ENCODE peak calls at places on chromosomes 1 and 21, in six cellular contexts. One of them, this sample, is unnamed. For H3K4me1, the result is how much of the 10 kb centered on the place peaks cover.

GRCh38 chr1:211305044-211305443 is 21.6 kb upstream of the TRAF5 start:
- DNase-seq in left ventricle myocardium inferior: no peak
- DNase-seq in IMR-90: peak
- DNase-seq in PC-9: no peak
- DNase-seq in tibial nerve: no peak
- DNase-seq in thyroid gland: no peak
- DNase-seq in this sample: no peak

GRCh38 chr1:87084247-87084836 is 169.9 kb downstream of the HS2ST1 start:
- DNase-seq in left ventricle myocardium inferior: no peak
- DNase-seq in IMR-90: peak
- DNase-seq in PC-9: no peak
- DNase-seq in tibial nerve: no peak
- DNase-seq in thyroid gland: no peak
- DNase-seq in this sample: no peak

GRCh38 chr1:42983675-42984074 is 25.0 kb upstream of the SLC2A1 start:
- DNase-seq in left ventricle myocardium inferior: no peak
- DNase-seq in IMR-90: no peak
- DNase-seq in PC-9: no peak
- DNase-seq in tibial nerve: no peak
- DNase-seq in thyroid gland: no peak
- DNase-seq in this sample: no peak

GRCh38 chr1:200628223-200628868 is 7.8 kb upstream of the KIF14 start:
- DNase-seq in left ventricle myocardium inferior: no peak
- DNase-seq in IMR-90: no peak
- DNase-seq in PC-9: no peak
- DNase-seq in tibial nerve: no peak
- DNase-seq in thyroid gland: no peak
- DNase-seq in this sample: no peak

GRCh38 chr1:161009602-161010211 is 11.2 kb downstream of the F11R start:
- DNase-seq in left ventricle myocardium inferior: no peak
- DNase-seq in IMR-90: no peak
- DNase-seq in PC-9: no peak
- DNase-seq in tibial nerve: no peak
- DNase-seq in thyroid gland: peak
- DNase-seq in this sample: no peak

GRCh38 chr1:67118191-67118590 is 16.6 kb downstream of the C1orf141 start:
- DNase-seq in left ventricle myocardium inferior: no peak
- DNase-seq in IMR-90: peak
- DNase-seq in PC-9: no peak
- DNase-seq in tibial nerve: no peak
- DNase-seq in thyroid gland: no peak
- DNase-seq in this sample: no peak

GRCh38 chr21:41204736-41205135 is 36.8 kb downstream of the BACE2 start:
- DNase-seq in left ventricle myocardium inferior: no peak
- DNase-seq in IMR-90: no peak
- DNase-seq in PC-9: no peak
- DNase-seq in tibial nerve: no peak
- DNase-seq in thyroid gland: no peak
- DNase-seq in this sample: no peak

GRCh38 chr1:6134206-6134605 is 45.9 kb downstream of the CHD5 start:
- DNase-seq in left ventricle myocardium inferior: no peak
- DNase-seq in IMR-90: no peak
- DNase-seq in PC-9: no peak
- DNase-seq in tibial nerve: no peak
- DNase-seq in thyroid gland: no peak
- DNase-seq in this sample: no peak

GRCh38 chr1:211741799-211742198 is 66.4 kb upstream of the NEK2 start:
- DNase-seq in left ventricle myocardium inferior: no peak
- DNase-seq in IMR-90: no peak
- DNase-seq in PC-9: no peak
- DNase-seq in tibial nerve: no peak
- DNase-seq in thyroid gland: no peak
- DNase-seq in this sample: no peak

GRCh38 chr1:59557549-59557885 is 257.2 kb upstream of the HOOK1 start:
- DNase-seq in left ventricle myocardium inferior: no peak
- DNase-seq in IMR-90: no peak
- DNase-seq in PC-9: no peak
- DNase-seq in tibial nerve: no peak
- DNase-seq in thyroid gland: no peak
- DNase-seq in this sample: no peak

GRCh38 chr1:212401838-212402582 is 12.7 kb downstream of the PACC1 start:
- DNase-seq in left ventricle myocardium inferior: no peak
- DNase-seq in IMR-90: peak
- DNase-seq in PC-9: peak
- DNase-seq in tibial nerve: no peak
- DNase-seq in thyroid gland: no peak
- DNase-seq in this sample: no peak

GRCh38 chr1:152166966-152167365 is 7.9 kb upstream of the RPTN start:
- DNase-seq in left ventricle myocardium inferior: no peak
- DNase-seq in IMR-90: no peak
- DNase-seq in PC-9: no peak
- DNase-seq in tibial nerve: no peak
- DNase-seq in thyroid gland: no peak
- DNase-seq in this sample: no peak

GRCh38 chr1:214558002-214558770 is 6.8 kb upstream of the PTPN14 start:
- DNase-seq in left ventricle myocardium inferior: no peak
- DNase-seq in IMR-90: peak
- DNase-seq in PC-9: peak
- DNase-seq in tibial nerve: no peak
- DNase-seq in thyroid gland: no peak
- DNase-seq in this sample: no peak

GRCh38 chr1:229213797-229214196 is 57.1 kb upstream of the RAB4A start:
- DNase-seq in left ventricle myocardium inferior: no peak
- DNase-seq in IMR-90: no peak
- DNase-seq in PC-9: no peak
- DNase-seq in tibial nerve: no peak
- DNase-seq in thyroid gland: no peak
- DNase-seq in this sample: no peak

GRCh38 chr1:231828182-231828920 is 201.8 kb downstream of the DISC1 start:
- DNase-seq in left ventricle myocardium inferior: no peak
- DNase-seq in IMR-90: peak
- DNase-seq in PC-9: peak
- DNase-seq in tibial nerve: no peak
- DNase-seq in thyroid gland: peak
- DNase-seq in this sample: no peak

GRCh38 chr1:88802950-88803349 is 88.4 kb downstream of the GTF2B start:
- DNase-seq in left ventricle myocardium inferior: no peak
- DNase-seq in IMR-90: peak
- DNase-seq in PC-9: no peak
- DNase-seq in tibial nerve: no peak
- DNase-seq in thyroid gland: no peak
- DNase-seq in this sample: no peak

GRCh38 chr1:10696977-10697376 is 99.5 kb downstream of the CASZ1 start:
- DNase-seq in left ventricle myocardium inferior: no peak
- DNase-seq in IMR-90: peak
- DNase-seq in PC-9: no peak
- DNase-seq in tibial nerve: no peak
- DNase-seq in thyroid gland: no peak
- DNase-seq in this sample: no peak

GRCh38 chr21:27129215-27129614 is 162.3 kb upstream of the ADAMTS5 start:
- DNase-seq in left ventricle myocardium inferior: no peak
- DNase-seq in IMR-90: no peak
- DNase-seq in PC-9: no peak
- DNase-seq in tibial nerve: no peak
- DNase-seq in thyroid gland: no peak
- DNase-seq in this sample: no peak

GRCh38 chr21:35478096-35479080 is 429.3 kb upstream of the RUNX1 start:
- DNase-seq in left ventricle myocardium inferior: no peak
- DNase-seq in IMR-90: peak
- DNase-seq in PC-9: no peak
- DNase-seq in tibial nerve: no peak
- DNase-seq in thyroid gland: no peak
- DNase-seq in this sample: no peak

GRCh38 chr1:165439287-165439686 is 5.6 kb downstream of the RXRG start:
- DNase-seq in left ventricle myocardium inferior: no peak
- DNase-seq in IMR-90: no peak
- DNase-seq in PC-9: no peak
- DNase-seq in tibial nerve: no peak
- DNase-seq in thyroid gland: no peak
- DNase-seq in this sample: no peak

GRCh38 chr1:178055779-178056471 is 38.0 kb upstream of the RASAL2 start:
- DNase-seq in left ventricle myocardium inferior: no peak
- DNase-seq in IMR-90: peak
- DNase-seq in PC-9: peak
- DNase-seq in tibial nerve: no peak
- DNase-seq in thyroid gland: no peak
- DNase-seq in this sample: no peak

DNA sequence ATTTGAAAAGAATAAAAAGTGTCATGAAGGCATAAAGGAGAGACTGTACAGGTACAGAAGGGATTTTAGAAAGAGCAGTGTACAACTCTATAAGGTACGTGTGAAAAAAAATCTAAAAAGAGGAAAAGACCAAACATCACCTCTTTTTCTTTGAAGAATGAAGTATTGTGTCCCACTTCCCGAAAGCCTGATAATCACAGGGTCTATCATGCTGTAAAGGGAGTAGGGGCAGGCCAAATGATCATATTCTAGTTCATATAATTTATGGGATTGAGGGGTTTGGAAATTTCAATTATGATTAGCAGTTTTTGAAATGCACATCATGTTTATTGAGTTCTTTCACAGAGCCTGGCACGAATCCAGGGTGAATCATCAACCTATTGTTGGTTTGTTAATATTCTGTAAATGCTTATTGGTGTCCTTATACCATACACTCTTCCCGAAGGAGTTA is 910 bp upstream of the RERE start:
- DNase-seq in left ventricle myocardium inferior: no peak
- DNase-seq in IMR-90: peak
- DNase-seq in PC-9: peak
- DNase-seq in tibial nerve: peak
- DNase-seq in thyroid gland: no peak
- DNase-seq in this sample: peak
- H3K4me1 ChIP-seq in left ventricle myocardium inferior: half or more
- H3K4me1 ChIP-seq in IMR-90: under half
- H3K4me1 ChIP-seq in PC-9: under half
- H3K4me1 ChIP-seq in tibial nerve: under half
- H3K4me1 ChIP-seq in thyroid gland: under half
- H3K4me1 ChIP-seq in this sample: under half

GRCh38 chr1:145983206-145983675 is 13.1 kb downstream of the TXNIP start:
- DNase-seq in left ventricle myocardium inferior: no peak
- DNase-seq in IMR-90: no peak
- DNase-seq in PC-9: peak
- DNase-seq in tibial nerve: no peak
- DNase-seq in thyroid gland: peak
- DNase-seq in this sample: no peak

GRCh38 chr1:145985129-145985501 is 11.3 kb downstream of the TXNIP start:
- DNase-seq in left ventricle myocardium inferior: no peak
- DNase-seq in IMR-90: no peak
- DNase-seq in PC-9: no peak
- DNase-seq in tibial nerve: no peak
- DNase-seq in thyroid gland: peak
- DNase-seq in this sample: no peak

GRCh38 chr1:145982010-145982723 is 14.2 kb downstream of the TXNIP start:
- DNase-seq in left ventricle myocardium inferior: no peak
- DNase-seq in IMR-90: no peak
- DNase-seq in PC-9: no peak
- DNase-seq in tibial nerve: no peak
- DNase-seq in thyroid gland: no peak
- DNase-seq in this sample: no peak

GRCh38 chr1:145985502-145986439 is 10.6 kb downstream of the TXNIP start:
- DNase-seq in left ventricle myocardium inferior: peak
- DNase-seq in IMR-90: peak
- DNase-seq in PC-9: peak
- DNase-seq in tibial nerve: peak
- DNase-seq in thyroid gland: peak
- DNase-seq in this sample: no peak

GRCh38 chr1:145983959-145984830 is 12.2 kb downstream of the TXNIP start:
- DNase-seq in left ventricle myocardium inferior: no peak
- DNase-seq in IMR-90: no peak
- DNase-seq in PC-9: no peak
- DNase-seq in tibial nerve: no peak
- DNase-seq in thyroid gland: no peak
- DNase-seq in this sample: peak
- H3K4me3 ChIP-seq in left ventricle myocardium inferior: peak
- H3K4me3 ChIP-seq in IMR-90: no peak
- H3K4me3 ChIP-seq in PC-9: no peak
- H3K4me3 ChIP-seq in tibial nerve: no peak
- H3K4me3 ChIP-seq in thyroid gland: no peak
- H3K4me3 ChIP-seq in this sample: no peak

DNA sequence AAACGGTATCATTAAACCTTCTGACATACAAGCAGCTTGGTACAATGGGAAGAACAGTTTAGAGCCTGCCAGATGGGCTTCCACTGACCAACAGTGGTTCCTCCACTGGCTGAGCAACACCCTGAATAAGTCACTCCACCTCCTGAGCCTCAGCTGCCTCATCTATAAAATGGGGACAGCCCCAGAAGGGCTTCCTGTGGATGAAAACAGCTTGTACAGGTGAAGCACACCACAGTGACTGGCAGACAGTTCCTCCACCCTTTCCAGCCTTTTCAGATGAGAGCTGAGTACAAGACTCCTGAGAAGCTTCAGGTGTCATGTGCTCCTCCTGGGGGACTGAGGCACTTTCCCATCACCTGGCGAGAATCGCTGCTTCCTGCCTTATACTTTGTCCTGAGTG is 2.1 kb downstream of the CAPZB start:
- DNase-seq in left ventricle myocardium inferior: no peak
- DNase-seq in IMR-90: no peak
- DNase-seq in PC-9: no peak
- DNase-seq in tibial nerve: no peak
- DNase-seq in thyroid gland: no peak
- DNase-seq in this sample: no peak
- H3K4me1 ChIP-seq in left ventricle myocardium inferior: half or more
- H3K4me1 ChIP-seq in IMR-90: under half
- H3K4me1 ChIP-seq in PC-9: under half
- H3K4me1 ChIP-seq in tibial nerve: half or more
- H3K4me1 ChIP-seq in thyroid gland: half or more
- H3K4me1 ChIP-seq in this sample: under half

GRCh38 chr1:24321712-24322635 is 2.8 kb downstream of the GRHL3 start:
- DNase-seq in left ventricle myocardium inferior: peak
- DNase-seq in IMR-90: peak
- DNase-seq in PC-9: peak
- DNase-seq in tibial nerve: no peak
- DNase-seq in thyroid gland: peak
- DNase-seq in this sample: peak

GRCh38 chr1:24319962-24320361 is 805 bp downstream of the GRHL3 start:
- DNase-seq in left ventricle myocardium inferior: no peak
- DNase-seq in IMR-90: no peak
- DNase-seq in PC-9: no peak
- DNase-seq in tibial nerve: no peak
- DNase-seq in thyroid gland: no peak
- DNase-seq in this sample: no peak

GRCh38 chr1:24318988-24319863 is at the start of gene GRHL3:
- DNase-seq in left ventricle myocardium inferior: no peak
- DNase-seq in IMR-90: no peak
- DNase-seq in PC-9: peak
- DNase-seq in tibial nerve: no peak
- DNase-seq in thyroid gland: peak
- DNase-seq in this sample: peak

GRCh38 chr1:24322636-24323177 is 3.5 kb downstream of the GRHL3 start:
- DNase-seq in left ventricle myocardium inferior: no peak
- DNase-seq in IMR-90: no peak
- DNase-seq in PC-9: no peak
- DNase-seq in tibial nerve: no peak
- DNase-seq in thyroid gland: no peak
- DNase-seq in this sample: no peak

DNA sequence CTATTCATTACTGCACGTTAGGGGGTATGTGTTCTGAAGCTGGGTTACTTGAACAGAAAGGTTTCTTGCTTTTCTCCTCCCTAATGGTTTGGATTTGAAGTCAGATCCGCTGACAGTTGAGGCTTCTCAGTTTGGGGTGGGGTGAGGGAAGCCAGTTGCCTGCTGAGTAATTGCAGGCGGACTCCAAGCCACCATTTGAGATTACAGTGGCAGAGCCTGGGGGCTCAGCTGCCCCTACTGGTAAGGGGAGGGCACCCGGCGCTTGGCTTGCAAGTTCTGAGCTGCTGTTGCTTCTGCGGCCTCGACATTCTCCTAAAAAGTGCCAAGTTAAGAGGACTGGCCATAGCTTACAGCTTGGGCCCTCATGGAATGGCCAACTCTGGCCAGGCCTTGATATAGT is 2.0 kb downstream of the GRHL3 start:
- DNase-seq in left ventricle myocardium inferior: no peak
- DNase-seq in IMR-90: no peak
- DNase-seq in PC-9: no peak
- DNase-seq in tibial nerve: no peak
- DNase-seq in thyroid gland: no peak
- DNase-seq in this sample: no peak
- H3K4me3 ChIP-seq in left ventricle myocardium inferior: peak
- H3K4me3 ChIP-seq in IMR-90: no peak
- H3K4me3 ChIP-seq in PC-9: peak
- H3K4me3 ChIP-seq in tibial nerve: no peak
- H3K4me3 ChIP-seq in thyroid gland: no peak
- H3K4me3 ChIP-seq in this sample: peak

This sample was measured in breast epithelium.